ENCODE peak calls at places on chromosomes 3 and 15, in ten cellular contexts. S, B, C, L, V, Z, Y, E, I and Q are unnamed samples.

GRCh38 chr3:21417991-21418390 is 333.0 kb downstream of the ZNF385D start:
- DNase-seq in V (peak), B (no peak), C (no peak), S (no peak), I (no peak), E (peak), Z (no peak), L (no peak), Y (no peak), Q (no peak)

GRCh38 chr3:49469037-49469875 is 811 bp upstream of the DAG1 start:
- DNase-seq in L (peak), E (peak), Z (peak), S (peak), V (peak), C (no peak), B (no peak), I (peak), Y (peak), Q (peak)

GRCh38 chr3:24502690-24503089 is 8.0 kb upstream of the THRB start:
- DNase-seq in Z (no peak), B (no peak), L (peak), Y (no peak), C (no peak), S (no peak), V (no peak), I (no peak), E (no peak), Q (no peak)

GRCh38 chr15:34725565-34725964 is 29.2 kb downstream of the GJD2 start:
- DNase-seq in Z (no peak), S (no peak), E (peak), C (no peak), L (no peak), Y (no peak), B (no peak), I (no peak), V (no peak), Q (no peak)

GRCh38 chr15:52506549-52506948 is 22.1 kb downstream of the MYO5A start:
- DNase-seq in E (no peak), L (no peak), C (no peak), I (no peak), B (no peak), V (no peak), Z (no peak), S (no peak), Y (no peak), Q (no peak)

GRCh38 chr3:105195260-105195659 is 171.4 kb upstream of the ALCAM start:
- DNase-seq in Y (no peak), Z (no peak), B (no peak), V (no peak), E (peak), S (peak), I (no peak), C (no peak), L (no peak), Q (no peak)

GRCh38 chr3:113532698-113533533 is 561 bp downstream of the SIDT1 start:
- DNase-seq in Y (peak), L (no peak), B (peak), C (peak), E (peak), V (peak), I (peak), Z (peak), S (no peak), Q (no peak)

GRCh38 chr3:138332472-138333073 is 2.9 kb upstream of the NME9 start:
- DNase-seq in C (no peak), I (peak), B (no peak), Z (no peak), S (peak), L (peak), Y (no peak), V (peak), E (peak), Q (no peak)

GRCh38 chr3:193496658-193497057 is 58.0 kb downstream of the ATP13A4 start:
- DNase-seq in E (no peak), V (no peak), I (no peak), B (no peak), C (no peak), Z (no peak), Y (no peak), S (no peak), L (no peak), Q (no peak)

GRCh38 chr3:47781326-47781684 is 388 bp downstream of the SMARCC1 start:
- DNase-seq in Y (peak), Z (peak), S (peak), L (peak), C (peak), I (peak), B (peak), E (peak), V (peak), Q (peak)

GRCh38 chr3:191985691-191986090 is 524.7 kb downstream of the PYDC2 start:
- DNase-seq in C (no peak), I (no peak), Y (no peak), S (no peak), B (no peak), E (no peak), V (no peak), Z (no peak), L (peak), Q (no peak)

GRCh38 chr3:144831955-144832716 is 860.5 kb downstream of the DIPK2A start:
- DNase-seq in V (no peak), B (no peak), C (no peak), E (no peak), Y (no peak), I (no peak), Z (no peak), L (no peak), S (no peak), Q (no peak)

GRCh38 chr3:181723064-181723463 is 11.3 kb downstream of the SOX2 start:
- DNase-seq in L (no peak), E (no peak), V (peak), S (no peak), Y (no peak), Z (no peak), B (no peak), C (no peak), I (no peak), Q (no peak)

GRCh38 chr15:22968356-22968755 is 11.8 kb downstream of the CYFIP1 start:
- DNase-seq in I (no peak), B (no peak), C (no peak), S (peak), Z (no peak), V (no peak), Y (no peak), E (peak), L (peak), Q (no peak)

GRCh38 chr3:13268961-13269391 is 151.1 kb downstream of the NUP210 start:
- DNase-seq in B (no peak), C (no peak), E (no peak), V (no peak), Z (no peak), L (no peak), I (no peak), Y (peak), S (no peak), Q (no peak)

GRCh38 chr3:65751123-65751700 is 287.5 kb downstream of the MAGI1 start:
- DNase-seq in L (peak), C (no peak), E (peak), B (peak), V (peak), Y (no peak), S (peak), I (peak), Z (peak), Q (peak)

GRCh38 chr15:75177360-75178071 is 24.2 kb upstream of the C15orf39 start:
- DNase-seq in I (no peak), E (no peak), V (no peak), Z (no peak), S (no peak), C (no peak), B (no peak), L (peak), Y (no peak), Q (no peak)

GRCh38 chr15:90681480-90681879 is 35.7 kb upstream of the BLM start:
- DNase-seq in L (peak), Y (peak), B (no peak), C (no peak), I (no peak), V (no peak), Z (no peak), E (peak), S (peak), Q (no peak)

GRCh38 chr15:89177633-89178306 is 43.6 kb downstream of the RLBP1 start:
- DNase-seq in Y (peak), S (peak), Z (peak), V (peak), B (peak), C (peak), I (peak), L (peak), E (peak), Q (peak)

GRCh38 chr3:168604767-168605166 is 509.0 kb upstream of the GOLIM4 start:
- DNase-seq in Y (no peak), C (no peak), S (no peak), V (no peak), L (no peak), Z (no peak), B (no peak), I (no peak), E (no peak), Q (no peak)

GRCh38 chr3:195893516-195893915 is 14.8 kb downstream of the TNK2 start:
- DNase-seq in S (no peak), B (no peak), Y (no peak), E (no peak), I (no peak), C (no peak), V (peak), L (no peak), Z (no peak), Q (peak)

GRCh38 chr3:64187065-64187959 is 38.0 kb downstream of the PRICKLE2 start:
- DNase-seq in I (peak), E (peak), Z (peak), B (no peak), V (peak), L (peak), C (no peak), S (peak), Y (peak), Q (peak)

GRCh38 chr15:74123131-74123429 is 7.3 kb upstream of the ISLR2 start:
- DNase-seq in V (peak), E (no peak), I (no peak), Z (peak), Y (no peak), C (no peak), B (no peak), S (no peak), L (peak), Q (no peak)

GRCh38 chr3:183987014-183987600 is 30.6 kb downstream of the ABCC5 start:
- DNase-seq in B (no peak), E (no peak), C (no peak), L (no peak), S (no peak), I (no peak), Y (no peak), Z (no peak), V (no peak), Q (no peak)

GRCh38 chr3:51243919-51244318 is 141.2 kb upstream of the MANF start:
- DNase-seq in L (no peak), V (no peak), I (no peak), Z (no peak), C (no peak), E (no peak), S (no peak), Y (no peak), B (no peak), Q (no peak)

GRCh38 chr3:136385457-136385856 is 135.3 kb downstream of the PCCB start:
- DNase-seq in Z (no peak), B (no peak), L (no peak), C (no peak), E (no peak), V (no peak), Y (no peak), I (no peak), S (no peak), Q (no peak)

GRCh38 chr3:127751163-127751621 is 71.1 kb downstream of the MGLL start:
- DNase-seq in I (no peak), S (no peak), V (no peak), L (peak), B (no peak), E (no peak), Y (no peak), Z (no peak), C (no peak), Q (no peak)

GRCh38 chr3:168782193-168782592 is 686.5 kb upstream of the GOLIM4 start:
- DNase-seq in S (no peak), Z (no peak), L (no peak), Y (no peak), I (no peak), E (no peak), B (no peak), V (no peak), C (no peak), Q (no peak)

GRCh38 chr3:149026718-149027117 is 35.4 kb downstream of the GYG1 start:
- DNase-seq in L (no peak), Z (no peak), S (no peak), C (no peak), B (no peak), E (no peak), Y (no peak), I (no peak), V (peak), Q (no peak)

GRCh38 chr15:43808960-43809678 is 8.7 kb downstream of the HYPK start:
- DNase-seq in C (no peak), L (no peak), S (no peak), Z (no peak), Y (no peak), V (no peak), E (no peak), I (no peak), B (no peak), Q (no peak)

GRCh38 chr15:99651023-99651807 is 82.0 kb downstream of the LYSMD4 start:
- DNase-seq in V (no peak), I (no peak), Y (no peak), S (peak), B (peak), C (no peak), L (peak), E (peak), Z (no peak), Q (no peak)

GRCh38 chr3:12994357-12994606 is 78.9 kb downstream of the IQSEC1 start:
- DNase-seq in I (peak), S (no peak), E (peak), B (no peak), Z (no peak), L (peak), V (peak), Y (peak), C (no peak), Q (no peak)

GRCh38 chr15:101176625-101177024 is 75.2 kb downstream of the CHSY1 start:
- DNase-seq in S (peak), B (no peak), V (no peak), Z (no peak), I (no peak), C (no peak), Y (no peak), E (peak), L (no peak), Q (no peak)

GRCh38 chr3:149596136-149596770 is 61.6 kb downstream of the WWTR1 start:
- DNase-seq in V (no peak), Z (no peak), B (no peak), S (peak), Y (no peak), I (no peak), E (peak), C (no peak), L (peak), Q (no peak)

GRCh38 chr3:14957933-14958332 is 10.6 kb downstream of the NR2C2 start:
- DNase-seq in C (no peak), S (no peak), I (no peak), Z (no peak), Y (no peak), L (no peak), B (no peak), V (no peak), E (no peak), Q (no peak)

GRCh38 chr3:13080591-13080990 is 7.4 kb upstream of the IQSEC1 start:
- DNase-seq in I (no peak), E (no peak), Z (peak), C (no peak), S (no peak), L (no peak), Y (peak), B (no peak), V (no peak), Q (no peak)

GRCh38 chr15:25087137-25087536 is 132.3 kb downstream of the SNRPN start:
- DNase-seq in V (no peak), B (no peak), I (no peak), E (no peak), Z (no peak), L (no peak), C (no peak), Y (no peak), S (no peak), Q (no peak)

GRCh38 chr3:122880624-122881023 is 85.8 kb downstream of the SLC49A4 start:
- DNase-seq in Z (no peak), Y (no peak), C (no peak), E (no peak), V (no peak), I (no peak), B (no peak), L (no peak), S (no peak), Q (no peak)

GRCh38 chr3:27293954-27294353 is 75.2 kb downstream of the NEK10 start:
- DNase-seq in Z (no peak), V (no peak), B (no peak), E (peak), S (no peak), C (no peak), L (peak), Y (no peak), I (no peak), Q (no peak)